ENCODE peak calls at places on chromosomes 16 and 17, in four cellular contexts. One of them, this sample, is unnamed.

GRCh38 chr17:7883781-7884386 is 4.7 kb upstream of the CHD3 start:
- DNase-seq in GM12891: no peak
- DNase-seq in GM12878: no peak
- DNase-seq in K562: peak
- DNase-seq in this sample: no peak

GRCh38 chr16:86354641-86355040 is 155.7 kb upstream of the FOXF1 start:
- DNase-seq in GM12891: no peak
- DNase-seq in GM12878: no peak
- DNase-seq in K562: no peak
- DNase-seq in this sample: no peak

GRCh38 chr16:82043680-82044584 is 8.9 kb downstream of the HSD17B2 start:
- DNase-seq in GM12891: no peak
- DNase-seq in GM12878: no peak
- DNase-seq in K562: no peak
- DNase-seq in this sample: no peak

GRCh38 chr16:89322381-89323119 is 105.0 kb downstream of the ZNF778 start:
- DNase-seq in GM12891: no peak
- DNase-seq in GM12878: no peak
- DNase-seq in K562: peak
- DNase-seq in this sample: peak

GRCh38 chr17:68305132-68305531 is 13.8 kb downstream of the ARSG start:
- DNase-seq in GM12891: no peak
- DNase-seq in GM12878: no peak
- DNase-seq in K562: no peak
- DNase-seq in this sample: no peak

GRCh38 chr17:76054112-76054476 is 18.2 kb downstream of the SRP68 start:
- DNase-seq in GM12891: no peak
- DNase-seq in GM12878: no peak
- DNase-seq in K562: no peak
- DNase-seq in this sample: no peak

GRCh38 chr17:20213429-20213828 is 204.3 kb downstream of the SPECC1 start:
- DNase-seq in GM12891: no peak
- DNase-seq in GM12878: no peak
- DNase-seq in K562: no peak
- DNase-seq in this sample: no peak

GRCh38 chr17:42686520-42687137 is 4.3 kb downstream of the CNTNAP1 start:
- DNase-seq in GM12891: no peak
- DNase-seq in GM12878: no peak
- DNase-seq in K562: no peak
- DNase-seq in this sample: no peak

GRCh38 chr16:12545292-12545610 is 258.4 kb downstream of the CPPED1 start:
- DNase-seq in GM12891: no peak
- DNase-seq in GM12878: no peak
- DNase-seq in K562: no peak
- DNase-seq in this sample: no peak

GRCh38 chr16:89278441-89279240 is 61.1 kb downstream of the ZNF778 start:
- DNase-seq in GM12891: no peak
- DNase-seq in GM12878: no peak
- DNase-seq in K562: no peak
- DNase-seq in this sample: no peak

GRCh38 chr17:3695723-3696411 is at the start of gene P2RX5:
- DNase-seq in GM12891: no peak
- DNase-seq in GM12878: no peak
- DNase-seq in K562: peak
- DNase-seq in this sample: peak

GRCh38 chr16:35201151-35201550 is 1741.7 kb downstream of the TP53TG3F start:
- DNase-seq in GM12891: no peak
- DNase-seq in GM12878: no peak
- DNase-seq in K562: no peak
- DNase-seq in this sample: no peak

GRCh38 chr17:16935786-16936185 is 36.1 kb downstream of the TNFRSF13B start:
- DNase-seq in GM12891: no peak
- DNase-seq in GM12878: no peak
- DNase-seq in K562: no peak
- DNase-seq in this sample: no peak

GRCh38 chr17:34565715-34566114 is 13.7 kb upstream of the TMEM132E start:
- DNase-seq in GM12891: no peak
- DNase-seq in GM12878: no peak
- DNase-seq in K562: peak
- DNase-seq in this sample: no peak

GRCh38 chr16:24977673-24978065 is 37.5 kb downstream of the ARHGAP17 start:
- DNase-seq in GM12891: no peak
- DNase-seq in GM12878: no peak
- DNase-seq in K562: no peak
- DNase-seq in this sample: no peak

GRCh38 chr16:87851601-87852000 is 17.7 kb downstream of the SLC7A5 start:
- DNase-seq in GM12891: no peak
- DNase-seq in GM12878: no peak
- DNase-seq in K562: no peak
- DNase-seq in this sample: no peak

GRCh38 chr17:63222655-63223054 is 223.5 kb downstream of the CYB561 start:
- DNase-seq in GM12891: no peak
- DNase-seq in GM12878: no peak
- DNase-seq in K562: no peak
- DNase-seq in this sample: no peak

GRCh38 chr16:47712276-47713224 is 251.4 kb downstream of the PHKB start:
- DNase-seq in GM12891: no peak
- DNase-seq in GM12878: no peak
- DNase-seq in K562: peak
- DNase-seq in this sample: no peak

GRCh38 chr17:38532451-38532850 is 73.3 kb downstream of the SRCIN1 start:
- DNase-seq in GM12891: no peak
- DNase-seq in GM12878: no peak
- DNase-seq in K562: no peak
- DNase-seq in this sample: no peak

GRCh38 chr17:8430966-8431365 is 4.7 kb upstream of the NDEL1 start:
- DNase-seq in GM12891: no peak
- DNase-seq in GM12878: no peak
- DNase-seq in K562: no peak
- DNase-seq in this sample: no peak

GRCh38 chr16:69741951-69742904 is 12.5 kb downstream of the NOB1 start:
- DNase-seq in GM12891: no peak
- DNase-seq in GM12878: no peak
- DNase-seq in K562: no peak
- DNase-seq in this sample: no peak

GRCh38 chr16:5315914-5316313 is 218.3 kb upstream of the EEF2KMT start:
- DNase-seq in GM12891: no peak
- DNase-seq in GM12878: no peak
- DNase-seq in K562: no peak
- DNase-seq in this sample: no peak

GRCh38 chr17:35087731-35088646 is 24.5 kb upstream of the RFFL start:
- DNase-seq in GM12891: no peak
- DNase-seq in GM12878: no peak
- DNase-seq in K562: peak
- DNase-seq in this sample: peak

GRCh38 chr17:27543958-27544349 is 87.0 kb upstream of the LGALS9 start:
- DNase-seq in GM12891: no peak
- DNase-seq in GM12878: no peak
- DNase-seq in K562: no peak
- DNase-seq in this sample: no peak

GRCh38 chr16:57113042-57113453 is 20.7 kb downstream of the CPNE2 start:
- DNase-seq in GM12891: no peak
- DNase-seq in GM12878: no peak
- DNase-seq in K562: no peak
- DNase-seq in this sample: no peak
- TF ChIP-seq SPI1 in GM12891: no peak
- TF ChIP-seq SPI1 in GM12878: no peak
- TF ChIP-seq SPI1 in K562: no peak
- TF ChIP-seq SPI1 in this sample: no peak

DNA sequence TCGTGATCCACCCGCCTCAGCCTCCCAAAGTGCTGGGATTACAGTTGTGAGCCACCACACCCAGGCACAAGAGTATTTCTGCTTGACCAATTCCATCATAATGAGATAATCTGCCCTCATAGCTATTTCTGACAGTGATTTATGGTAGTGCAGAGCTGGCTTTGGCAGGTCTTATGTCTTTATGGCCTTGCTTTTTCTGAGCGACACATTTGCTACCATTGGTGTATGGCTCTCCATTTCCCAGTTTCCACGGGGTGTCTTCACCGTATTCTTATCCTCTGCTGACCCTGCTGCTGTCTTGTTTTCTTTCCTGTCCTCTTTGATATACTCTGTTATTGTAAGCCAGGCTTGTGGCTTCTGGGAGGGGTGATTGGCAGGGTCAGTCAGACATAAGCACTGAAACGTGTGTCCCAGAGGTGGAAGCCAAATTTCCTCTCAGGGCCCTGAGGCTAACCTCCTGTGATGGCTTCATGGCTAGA is 161.1 kb upstream of the TBX2 start:
- DNase-seq in GM12891: no peak
- DNase-seq in GM12878: no peak
- DNase-seq in K562: no peak
- DNase-seq in this sample: no peak
- TF ChIP-seq SPI1 in GM12891: no peak
- TF ChIP-seq SPI1 in GM12878: no peak
- TF ChIP-seq SPI1 in K562: no peak
- TF ChIP-seq SPI1 in this sample: no peak

GRCh38 chr17:37273419-37274051 is 102.2 kb upstream of the C17orf78 start:
- DNase-seq in GM12891: no peak
- DNase-seq in GM12878: no peak
- DNase-seq in K562: peak
- DNase-seq in this sample: no peak
- TF ChIP-seq SPI1 in GM12891: no peak
- TF ChIP-seq SPI1 in GM12878: no peak
- TF ChIP-seq SPI1 in K562: no peak
- TF ChIP-seq SPI1 in this sample: peak

GRCh38 chr17:79907217-79907715 is 68.0 kb upstream of the CBX4 start:
- DNase-seq in GM12891: no peak
- DNase-seq in GM12878: no peak
- DNase-seq in K562: no peak
- DNase-seq in this sample: no peak

GRCh38 chr17:79909121-79909520 is 69.9 kb upstream of the CBX4 start:
- DNase-seq in GM12891: no peak
- DNase-seq in GM12878: no peak
- DNase-seq in K562: no peak
- DNase-seq in this sample: no peak

GRCh38 chr17:79904865-79905264 is 65.6 kb upstream of the CBX4 start:
- DNase-seq in GM12891: no peak
- DNase-seq in GM12878: no peak
- DNase-seq in K562: no peak
- DNase-seq in this sample: no peak

GRCh38 chr17:79907855-79908254 is 68.6 kb upstream of the CBX4 start:
- DNase-seq in GM12891: no peak
- DNase-seq in GM12878: no peak
- DNase-seq in K562: peak
- DNase-seq in this sample: no peak

DNA sequence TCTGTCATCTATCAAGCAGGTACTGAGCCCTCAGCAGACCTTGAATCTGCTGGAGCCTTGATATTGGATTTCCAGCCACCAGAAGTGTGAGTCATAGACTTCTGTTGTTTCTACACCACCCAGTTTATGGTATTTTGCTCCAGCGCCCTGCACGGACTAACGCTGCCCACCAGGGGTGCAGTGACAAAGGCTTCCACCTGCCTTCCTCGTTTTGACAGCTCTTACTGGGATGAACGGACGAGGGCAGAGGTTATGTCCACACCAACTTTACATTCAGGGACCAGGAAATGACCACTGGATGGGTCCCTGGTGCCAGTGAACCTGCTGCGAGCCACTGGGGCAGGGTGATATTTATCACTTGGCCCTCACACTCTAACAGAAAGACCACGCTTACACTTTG is 66.6 kb upstream of the CBX4 start:
- DNase-seq in GM12891: no peak
- DNase-seq in GM12878: no peak
- DNase-seq in K562: peak
- DNase-seq in this sample: no peak
- TF ChIP-seq SPI1 in GM12891: no peak
- TF ChIP-seq SPI1 in GM12878: no peak
- TF ChIP-seq SPI1 in K562: peak
- TF ChIP-seq SPI1 in this sample: no peak

GRCh38 chr17:72457712-72458111 is 336.9 kb downstream of the SOX9 start:
- DNase-seq in GM12891: no peak
- DNase-seq in GM12878: no peak
- DNase-seq in K562: no peak
- DNase-seq in this sample: no peak
- TF ChIP-seq SPI1 in GM12891: no peak
- TF ChIP-seq SPI1 in GM12878: no peak
- TF ChIP-seq SPI1 in K562: no peak
- TF ChIP-seq SPI1 in this sample: no peak

GRCh38 chr16:53518550-53519416 is 15.8 kb upstream of the AKTIP start:
- DNase-seq in GM12891: peak
- DNase-seq in GM12878: peak
- DNase-seq in K562: peak
- DNase-seq in this sample: peak

GRCh38 chr16:53515259-53515658 is 12.2 kb upstream of the AKTIP start:
- DNase-seq in GM12891: no peak
- DNase-seq in GM12878: no peak
- DNase-seq in K562: no peak
- DNase-seq in this sample: no peak

GRCh38 chr16:53515811-53516210 is 12.8 kb upstream of the AKTIP start:
- DNase-seq in GM12891: no peak
- DNase-seq in GM12878: no peak
- DNase-seq in K562: no peak
- DNase-seq in this sample: no peak

GRCh38 chr16:53519417-53520091 is 16.5 kb upstream of the AKTIP start:
- DNase-seq in GM12891: no peak
- DNase-seq in GM12878: no peak
- DNase-seq in K562: no peak
- DNase-seq in this sample: no peak

DNA sequence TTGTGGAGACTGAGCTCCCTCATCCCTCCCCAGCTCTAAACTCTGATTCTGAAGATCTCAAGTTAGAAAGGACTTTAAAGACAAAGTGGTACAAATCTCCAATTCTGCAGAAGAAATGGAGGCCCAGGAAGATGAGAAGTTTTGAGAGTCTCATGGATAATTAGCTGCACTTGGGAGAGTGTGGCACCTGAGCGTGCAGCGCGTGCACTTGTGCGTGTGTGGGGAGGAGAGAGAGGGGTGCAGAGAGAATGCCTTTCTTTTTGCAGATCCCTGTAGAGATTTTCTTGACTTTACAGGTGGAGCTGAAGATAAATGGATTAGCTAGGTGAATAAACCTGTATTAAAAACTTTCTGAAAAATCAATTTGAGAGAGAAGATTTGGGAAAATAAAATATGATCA is 14.8 kb upstream of the AKTIP start:
- DNase-seq in GM12891: no peak
- DNase-seq in GM12878: no peak
- DNase-seq in K562: no peak
- DNase-seq in this sample: no peak
- TF ChIP-seq SPI1 in GM12891: no peak
- TF ChIP-seq SPI1 in GM12878: no peak
- TF ChIP-seq SPI1 in K562: no peak
- TF ChIP-seq SPI1 in this sample: no peak

GRCh38 chr17:69809331-69809730 is 265.7 kb upstream of the KCNJ16 start:
- DNase-seq in GM12891: no peak
- DNase-seq in GM12878: no peak
- DNase-seq in K562: no peak
- DNase-seq in this sample: no peak

GRCh38 chr17:69814031-69814430 is 261.0 kb upstream of the KCNJ16 start:
- DNase-seq in GM12891: no peak
- DNase-seq in GM12878: no peak
- DNase-seq in K562: no peak
- DNase-seq in this sample: no peak

GRCh38 chr17:69810326-69811035 is 264.5 kb upstream of the KCNJ16 start:
- DNase-seq in GM12891: no peak
- DNase-seq in GM12878: no peak
- DNase-seq in K562: no peak
- DNase-seq in this sample: no peak

GRCh38 chr17:69812240-69812837 is 262.7 kb upstream of the KCNJ16 start:
- DNase-seq in GM12891: no peak
- DNase-seq in GM12878: no peak
- DNase-seq in K562: peak
- DNase-seq in this sample: no peak
- TF ChIP-seq SPI1 in GM12891: no peak
- TF ChIP-seq SPI1 in GM12878: no peak
- TF ChIP-seq SPI1 in K562: no peak
- TF ChIP-seq SPI1 in this sample: no peak

This sample was measured in HL-60.